ENCODE peak calls at places on chromosomes 16 and 17, in seven cellular contexts. G is pancreas, M is PC-9, O is tibial nerve, C is testis, P is cardiac fibroblast, J is fibroblast of mammary gland. I is an unnamed sample.

GRCh38 chr17:4796550-4796915 is 569 bp downstream of the PSMB6 start:
- DNase-seq in C (peak; percentile 53), G (no peak), J (peak; percentile 44), M (peak; percentile 41), P (peak; percentile 47), O (no peak), I (peak; percentile 45)

GRCh38 chr17:60573139-60573975 is 26.6 kb upstream of the PPM1D start:
- DNase-seq in O (no peak), M (no peak), P (peak; percentile 90), C (no peak), J (no peak), G (no peak), I (no peak)

GRCh38 chr16:56558024-56558747 is 6.7 kb upstream of the MT4 start:
- DNase-seq in C (no peak), P (peak; percentile 27), J (peak; percentile 78), G (peak; percentile 40), M (peak; percentile 9), O (no peak), I (no peak)

GRCh38 chr16:4288148-4288921 is 15.5 kb upstream of the TFAP4 start:
- DNase-seq in M (peak; percentile 78), J (peak; percentile 75), P (peak; percentile 57), O (peak; percentile 57), G (peak; percentile 83), C (peak; percentile 78), I (peak; percentile 89)

GRCh38 chr16:15790458-15790857 is 66.4 kb downstream of the MYH11 start:
- DNase-seq in C (peak; percentile 65), O (no peak), M (no peak), J (peak; percentile 16), G (no peak), P (no peak), I (no peak)

GRCh38 chr16:27779719-27780161 is 229.8 kb downstream of the KATNIP start:
- DNase-seq in M (no peak), O (peak; percentile 26), C (peak; percentile 55), J (peak; percentile 61), P (peak; percentile 50), G (no peak), I (peak; percentile 59)

GRCh38 chr17:2797632-2798031 is 1.4 kb downstream of the RAP1GAP2 start:
- DNase-seq in G (no peak), J (no peak), M (no peak), O (no peak), P (no peak), C (no peak), I (no peak)

GRCh38 chr16:66182592-66182991 is 183.9 kb upstream of the CDH5 start:
- DNase-seq in M (no peak), O (no peak), G (no peak), J (no peak), P (no peak), C (no peak), I (no peak)

GRCh38 chr17:57002904-57003303 is 25.0 kb downstream of the SCPEP1 start:
- DNase-seq in C (no peak), P (no peak), J (no peak), O (no peak), G (no peak), M (no peak), I (no peak)

GRCh38 chr16:77410449-77410848 is 24.4 kb downstream of the ADAMTS18 start:
- DNase-seq in G (no peak), J (no peak), O (no peak), M (no peak), P (no peak), C (no peak), I (no peak)
- H3K4me3 ChIP-seq in G (no peak overlapping the region), J (no peak overlapping the region), O (no peak overlapping the region), M (no peak overlapping the region), P (no peak overlapping the region), C (no peak overlapping the region), I (no peak overlapping the region)

GRCh38 chr17:8610558-8610957 is 20.0 kb downstream of the MYH10 start:
- DNase-seq in J (no peak), C (no peak), M (no peak), O (no peak), G (no peak), P (no peak), I (no peak)

GRCh38 chr17:8609910-8610309 is 20.6 kb downstream of the MYH10 start:
- DNase-seq in P (no peak), G (no peak), M (no peak), J (no peak), C (no peak), O (no peak), I (no peak)

GRCh38 chr17:8608001-8608400 is 22.5 kb downstream of the MYH10 start:
- DNase-seq in M (no peak), O (no peak), J (peak; percentile 13), C (no peak), P (no peak), G (no peak), I (no peak)

GRCh38 chr17:8611671-8612298 is 18.7 kb downstream of the MYH10 start:
- DNase-seq in O (no peak), J (peak; percentile 33), C (no peak), G (no peak), P (peak; percentile 87), M (no peak), I (no peak)

DNA sequence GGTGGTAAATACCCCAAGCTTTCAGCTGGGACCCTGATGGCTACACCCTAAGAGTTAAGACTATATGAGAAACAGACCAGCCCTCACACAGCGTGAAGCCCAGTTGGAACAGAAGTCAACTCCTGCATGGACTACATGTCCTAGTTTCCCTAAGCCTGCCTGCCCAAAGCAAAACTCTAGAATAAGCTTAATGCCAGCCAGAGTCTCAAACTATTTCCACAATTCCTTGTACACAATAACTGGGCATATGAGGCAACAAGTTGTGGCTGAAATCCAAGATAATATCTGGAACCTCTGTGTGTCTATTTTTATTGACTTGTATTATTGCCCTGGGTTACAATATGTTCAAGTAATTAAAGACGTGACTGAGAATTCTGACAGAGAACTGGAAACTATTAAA is 19.4 kb downstream of the MYH10 start:
- DNase-seq in J (peak; percentile 35), P (peak; percentile 86), O (no peak), M (no peak), C (no peak), G (no peak), I (no peak)
- H3K4me3 ChIP-seq in J (no peak overlapping the region), P (no peak overlapping the region), O (no peak overlapping the region), M (no peak overlapping the region), C (no peak overlapping the region), G (no peak overlapping the region), I (no peak overlapping the region)

GRCh38 chr16:23950898-23951297 is 115.1 kb downstream of the PRKCB start:
- DNase-seq in O (no peak), J (no peak), M (no peak), P (no peak), G (no peak), C (no peak), I (no peak)

GRCh38 chr16:23952128-23953041 is 116.6 kb downstream of the PRKCB start:
- DNase-seq in P (no peak), J (peak; percentile 1), M (no peak), C (peak; percentile 68), O (no peak), G (no peak), I (no peak)

GRCh38 chr16:23949630-23950290 is 114.0 kb downstream of the PRKCB start:
- DNase-seq in J (no peak), M (no peak), C (no peak), P (no peak), G (no peak), O (no peak), I (no peak)

GRCh38 chr16:23948949-23949392 is 113.2 kb downstream of the PRKCB start:
- DNase-seq in O (no peak), M (no peak), G (no peak), J (no peak), P (no peak), C (no peak), I (no peak)

GRCh38 chr16:23950291-23950894 is 114.6 kb downstream of the PRKCB start:
- DNase-seq in C (no peak), G (no peak), O (no peak), M (no peak), P (no peak), J (no peak), I (no peak)
- H3K4me3 ChIP-seq in C (no peak overlapping the region), G (no peak overlapping the region), O (no peak overlapping the region), M (no peak overlapping the region), P (no peak overlapping the region), J (no peak overlapping the region), I (no peak overlapping the region)

GRCh38 chr17:41919840-41920579 is 1.3 kb upstream of the ACLY start:
- DNase-seq in P (peak; percentile 66), M (peak; percentile 30), J (peak; percentile 72), G (peak; percentile 55), C (peak; percentile 49), O (no peak), I (no peak)
- H3K4me3 ChIP-seq in P (no peak overlapping the region), M (peak overlapping the region; percentile 98), J (no peak overlapping the region), G (no peak overlapping the region), C (no peak overlapping the region), O (no peak overlapping the region), I (peak overlapping the region; percentile 96)

DNA sequence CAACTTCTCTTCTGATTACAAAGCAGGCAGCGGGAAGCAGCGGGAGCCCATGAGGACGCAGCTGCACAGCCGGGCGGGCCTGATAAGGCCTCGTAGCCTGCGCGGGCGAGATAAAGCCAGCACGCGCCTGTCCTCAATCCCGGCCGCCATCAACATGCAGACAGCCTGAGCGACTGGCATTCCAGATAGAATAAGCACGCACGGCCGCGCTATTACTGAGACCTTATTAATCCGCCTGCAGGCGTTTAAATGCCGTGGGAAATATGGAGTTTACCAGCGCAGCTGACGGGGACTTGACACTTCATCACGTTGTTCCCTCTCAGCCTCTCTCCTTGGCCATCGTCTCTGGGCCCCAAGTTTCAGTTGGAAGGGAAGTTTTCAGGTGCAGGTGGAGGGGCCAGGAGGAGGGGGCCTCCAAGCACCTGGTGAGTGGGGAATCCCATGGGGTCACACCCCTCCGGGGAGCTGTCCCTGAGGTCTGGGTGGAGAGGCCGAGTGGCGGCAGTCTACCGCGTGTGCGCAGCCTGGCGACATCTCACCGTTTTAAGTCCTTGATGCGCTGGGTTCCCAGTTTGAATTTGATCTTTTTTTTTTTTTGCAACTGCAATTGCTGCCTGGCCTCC is 27.3 kb upstream of the CBFA2T3 start:
- DNase-seq in C (peak; percentile 53), P (peak; percentile 34), J (no peak), G (peak; percentile 14), O (no peak), M (no peak), I (no peak)
- H3K4me3 ChIP-seq in C (no peak overlapping the region), P (no peak overlapping the region), J (no peak overlapping the region), G (no peak overlapping the region), O (no peak overlapping the region), M (no peak overlapping the region), I (no peak overlapping the region)

GRCh38 chr16:24737391-24737871 is 8.0 kb downstream of the TNRC6A start:
- DNase-seq in G (no peak), C (no peak), J (peak; percentile 51), M (no peak), O (no peak), P (peak; percentile 54), I (no peak)
- H3K4me3 ChIP-seq in G (no peak overlapping the region), C (no peak overlapping the region), J (no peak overlapping the region), M (peak overlapping the region; percentile 7), O (no peak overlapping the region), P (peak overlapping the region; percentile 28), I (no peak overlapping the region)

I was measured in HAP-1.